ENCODE peak calls at places on chromosomes 16 and 17, in seven cellular contexts. P, B, K, U, H, N and Y are unnamed samples.
A peak's percentile ranks its signal among the peaks of the same experiment; 100 is the strongest.

GRCh38 chr16:1420111-1420539 is 422 bp downstream of the UQCC4 start:
- DNase-seq in K (no peak), U (no peak), H (no peak), B (no peak), P (no peak), N (no peak), Y (no peak)

GRCh38 chr16:58127033-58127556 is 2.1 kb downstream of the CFAP20 start:
- DNase-seq in N (peak; percentile 68), K (no peak), B (peak; percentile 54), P (peak; percentile 64), H (no peak), U (peak; percentile 47), Y (peak; percentile 34)

GRCh38 chr17:55238931-55239297 is 25.8 kb upstream of the HLF start:
- DNase-seq in B (no peak), U (no peak), K (no peak), P (peak; percentile 67), N (no peak), H (no peak), Y (no peak)

GRCh38 chr17:51813784-51814174 is 344.7 kb downstream of the CA10 start:
- DNase-seq in K (no peak), U (no peak), N (no peak), P (no peak), H (no peak), B (no peak), Y (no peak)

GRCh38 chr16:89320717-89321501 is 103.4 kb downstream of the ZNF778 start:
- DNase-seq in P (peak; percentile 67), N (peak; percentile 42), H (no peak), K (peak; percentile 85), U (peak; percentile 63), B (no peak), Y (no peak)

GRCh38 chr16:78918805-78919204 is 681.7 kb downstream of the MAF start:
- DNase-seq in H (no peak), B (no peak), N (no peak), U (no peak), K (no peak), P (no peak), Y (no peak)

GRCh38 chr17:67241719-67242341 is 3.2 kb downstream of the HELZ start:
- DNase-seq in N (no peak), U (no peak), B (no peak), P (no peak), H (no peak), K (no peak), Y (no peak)

GRCh38 chr17:82495844-82496528 is 23.5 kb upstream of the FOXK2 start:
- DNase-seq in K (peak; percentile 71), H (no peak), P (peak; percentile 68), B (no peak), N (no peak), U (no peak), Y (no peak)

GRCh38 chr17:6591599-6592158 is 35.3 kb upstream of the PITPNM3 start:
- DNase-seq in P (no peak), U (peak; percentile 89), B (no peak), H (no peak), N (peak; percentile 77), K (no peak), Y (peak; percentile 95)

GRCh38 chr16:6047325-6047724 is 949.7 kb upstream of the EEF2KMT start:
- DNase-seq in B (no peak), P (no peak), U (no peak), N (no peak), K (no peak), H (no peak), Y (no peak)

GRCh38 chr17:1647802-1648581 is 1.7 kb downstream of the RILP start:
- DNase-seq in B (no peak), K (peak; percentile 85), P (peak; percentile 83), N (no peak), U (peak; percentile 37), H (no peak), Y (peak; percentile 60)

GRCh38 chr16:24721830-24722238 is 7.6 kb upstream of the TNRC6A start:
- DNase-seq in K (no peak), B (no peak), H (peak; percentile 9), U (peak; percentile 58), N (no peak), P (no peak), Y (no peak)

GRCh38 chr17:14882131-14882530 is 383.0 kb downstream of the PMP22 start:
- DNase-seq in P (no peak), K (no peak), U (no peak), N (peak; percentile 58), H (no peak), B (no peak), Y (peak; percentile 4)

GRCh38 chr16:50265260-50265659 is 1.1 kb upstream of the ADCY7 start:
- DNase-seq in K (peak; percentile 48), P (peak; percentile 55), B (no peak), H (no peak), N (no peak), U (peak; percentile 21), Y (no peak)

GRCh38 chr17:63996430-63997182 is 1.5 kb upstream of the PRR29 start:
- DNase-seq in H (no peak), B (no peak), N (no peak), P (no peak), U (no peak), K (no peak), Y (no peak)

GRCh38 chr17:63998050-63998720 is at the start of gene PRR29:
- DNase-seq in K (peak; percentile 84), H (peak; percentile 61), N (peak; percentile 53), P (peak; percentile 85), B (no peak), U (peak; percentile 72), Y (peak; percentile 79)

GRCh38 chr17:63998721-63999679 is 849 bp downstream of the PRR29 start:
- DNase-seq in B (no peak), N (no peak), U (no peak), K (no peak), H (no peak), P (no peak), Y (no peak)

GRCh38 chr17:63995626-63996025 is 2.5 kb upstream of the PRR29 start:
- DNase-seq in U (no peak), P (no peak), H (no peak), N (no peak), K (no peak), B (no peak), Y (no peak)

DNA sequence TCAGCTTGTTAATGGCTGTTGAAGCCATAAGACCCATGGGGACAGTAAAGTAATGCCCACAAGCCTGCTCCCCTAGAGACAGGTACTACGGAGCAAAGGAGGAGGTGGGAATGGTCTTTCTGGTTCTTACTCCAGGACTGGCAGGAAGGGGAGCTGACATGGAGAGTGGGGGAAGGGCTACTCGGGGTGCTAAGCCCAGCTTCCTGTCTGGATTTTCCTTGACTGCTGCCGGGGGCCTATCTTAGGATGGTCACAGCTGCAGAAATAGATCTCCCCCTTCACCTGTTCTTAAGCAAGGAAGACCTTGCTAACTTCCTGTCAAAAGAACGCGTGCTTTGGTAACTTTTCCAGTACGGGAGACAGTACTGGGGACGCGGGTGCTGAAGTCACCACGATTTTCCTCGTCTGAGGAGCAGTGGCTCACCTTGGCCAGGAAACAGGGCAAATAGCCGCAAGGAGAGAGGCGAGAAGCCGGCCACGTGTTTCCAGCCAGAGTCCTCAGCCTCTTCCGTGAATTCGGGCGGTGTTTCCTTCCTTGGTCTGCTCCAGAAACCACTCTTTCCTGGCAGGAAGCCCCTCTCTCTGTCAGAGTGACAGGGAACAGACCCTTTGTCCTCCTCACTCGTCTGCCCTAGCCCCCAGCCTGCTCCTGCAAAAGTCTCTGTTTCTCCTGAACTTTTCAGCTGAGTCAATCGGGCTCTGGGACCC is 656 bp upstream of the PRR29 start:
- DNase-seq in N (no peak), P (peak; percentile 54), U (no peak), H (no peak), B (no peak), K (no peak), Y (no peak)
- H3K4me3 ChIP-seq in N (no peak overlapping the region), P (peak overlapping the region; percentile 72), U (peak overlapping the region; percentile 75), H (peak overlapping the region; percentile 83), B (peak overlapping the region; percentile 37), K (no peak overlapping the region), Y (no peak overlapping the region)

GRCh38 chr17:80473701-80474100 is 2.7 kb downstream of the NPTX1 start:
- DNase-seq in B (no peak), K (no peak), P (no peak), U (no peak), N (no peak), H (no peak), Y (no peak)

GRCh38 chr17:80475949-80476876 is at the start of gene NPTX1:
- DNase-seq in B (no peak), N (no peak), U (peak; percentile 23), K (no peak), H (no peak), P (no peak), Y (peak; percentile 64)

GRCh38 chr17:80476877-80477646 is 655 bp upstream of the NPTX1 start:
- DNase-seq in N (no peak), B (no peak), P (no peak), K (no peak), U (no peak), H (no peak), Y (no peak)

GRCh38 chr17:80474231-80474932 is 2.0 kb downstream of the NPTX1 start:
- DNase-seq in K (no peak), B (peak; percentile 26), N (peak; percentile 44), U (peak; percentile 83), H (no peak), P (peak; percentile 47), Y (no peak)

GRCh38 chr17:80474933-80475915 is 1.2 kb downstream of the NPTX1 start:
- DNase-seq in K (no peak), H (no peak), U (no peak), P (no peak), B (no peak), N (no peak), Y (no peak)
- H3K4me3 ChIP-seq in K (no peak overlapping the region), H (peak overlapping the region; percentile 49), U (peak overlapping the region; percentile 56), P (no peak overlapping the region), B (peak overlapping the region; percentile 4), N (peak overlapping the region; percentile 59), Y (peak overlapping the region; percentile 15)

GRCh38 chr16:87582966-87583325 is 19.4 kb upstream of the JPH3 start:
- DNase-seq in U (no peak), N (no peak), P (no peak), K (no peak), H (no peak), B (no peak), Y (no peak)

GRCh38 chr16:87583453-87584131 is 18.7 kb upstream of the JPH3 start:
- DNase-seq in N (peak; percentile 51), B (no peak), H (no peak), K (no peak), P (no peak), U (no peak), Y (peak; percentile 17)

GRCh38 chr16:87581867-87582220 is 20.5 kb upstream of the JPH3 start:
- DNase-seq in P (no peak), N (peak; percentile 99), B (peak; percentile 85), U (peak; percentile 89), K (no peak), H (no peak), Y (peak; percentile 97)

GRCh38 chr16:87580855-87581261 is 21.4 kb upstream of the JPH3 start:
- DNase-seq in H (no peak), B (peak; percentile 49), P (peak; percentile 46), N (peak; percentile 39), U (peak; percentile 12), K (no peak), Y (peak; percentile 30)

GRCh38 chr16:87582221-87582965 is 19.9 kb upstream of the JPH3 start:
- DNase-seq in U (no peak), K (no peak), N (peak; percentile 90), P (no peak), B (no peak), H (no peak), Y (peak; percentile 69)
- H3K4me3 ChIP-seq in U (no peak overlapping the region), K (no peak overlapping the region), N (peak overlapping the region; percentile 19), P (no peak overlapping the region), B (peak overlapping the region; percentile 22), H (no peak overlapping the region), Y (peak overlapping the region; percentile 37)

GRCh38 chr17:50212121-50212843 is 10.9 kb upstream of the COL1A1 start:
- DNase-seq in K (no peak), P (no peak), U (no peak), N (peak; percentile 85), H (no peak), B (no peak), Y (peak; percentile 87)
- H3K4me3 ChIP-seq in K (no peak overlapping the region), P (no peak overlapping the region), U (no peak overlapping the region), N (no peak overlapping the region), H (no peak overlapping the region), B (peak overlapping the region; percentile 18), Y (no peak overlapping the region)